ENCODE peak calls at places on chromosomes 5 and 9, in four cellular contexts. Q, V, U and G are unnamed samples.

GRCh38 chr5:175878544-175879438 is 7.4 kb downstream of the CPLX2 start:
- DNase-seq in Q (no peak), U (no peak), V (no peak), G (no peak)

GRCh38 chr9:22111176-22111870 is 102.2 kb upstream of the CDKN2B start:
- DNase-seq in U (no peak), V (no peak), Q (no peak), G (no peak)

GRCh38 chr9:136644593-136645342 is 17.9 kb upstream of the EGFL7 start:
- DNase-seq in Q (peak), V (no peak), U (no peak), G (peak)

GRCh38 chr5:102792705-102793104 is 37.6 kb downstream of the PAM start:
- DNase-seq in U (peak), V (no peak), Q (no peak), G (peak)

GRCh38 chr9:115118471-115119156 is 657 bp upstream of the TNC start:
- DNase-seq in U (peak), V (no peak), Q (peak), G (no peak)

GRCh38 chr5:126004636-126005035 is 418.6 kb upstream of the GRAMD2B start:
- DNase-seq in Q (no peak), U (no peak), V (no peak), G (no peak)

GRCh38 chr9:90007516-90008430 is 403.0 kb downstream of the GADD45G start:
- DNase-seq in V (no peak), U (no peak), Q (no peak), G (no peak)

GRCh38 chr9:98609646-98610045 is 99.1 kb downstream of the GABBR2 start:
- DNase-seq in Q (no peak), U (no peak), V (no peak), G (no peak)

GRCh38 chr5:91690921-91691320 is 307.8 kb upstream of the ARRDC3 start:
- DNase-seq in Q (no peak), U (no peak), V (no peak), G (no peak)

GRCh38 chr5:6090079-6090654 is 288.2 kb downstream of the MED10 start:
- DNase-seq in V (no peak), Q (no peak), U (no peak), G (no peak)

GRCh38 chr9:99823392-99824377 is 2.0 kb downstream of the NR4A3 start:
- DNase-seq in V (no peak), Q (peak), U (peak), G (no peak)

GRCh38 chr5:174157048-174157447 is 111.5 kb downstream of the NSG2 start:
- DNase-seq in Q (no peak), V (no peak), U (no peak), G (no peak)

GRCh38 chr5:159161361-159162214 is 47.8 kb downstream of the RNF145 start:
- DNase-seq in U (no peak), V (no peak), Q (no peak), G (no peak)

GRCh38 chr5:159581502-159582249 is 251.4 kb upstream of the IL12B start:
- DNase-seq in Q (no peak), V (no peak), U (peak), G (no peak)

GRCh38 chr5:165497707-165498106 is 1992.3 kb downstream of the MAT2B start:
- DNase-seq in Q (peak), V (no peak), U (peak), G (no peak)
- TF ChIP-seq PBX3 in Q (no peak), V (no peak), U (no peak), G (no peak)

GRCh38 chr9:76603448-76603895 is 144.5 kb downstream of the GCNT1 start:
- DNase-seq in V (no peak), Q (no peak), U (no peak), G (no peak)
- TF ChIP-seq PBX3 in V (no peak), Q (no peak), U (no peak), G (no peak)

GRCh38 chr5:132052520-132052919 is 7.9 kb upstream of the IL3 start:
- DNase-seq in U (no peak), Q (no peak), V (no peak), G (no peak)

GRCh38 chr5:132054031-132054696 is 6.3 kb upstream of the IL3 start:
- DNase-seq in V (no peak), U (no peak), Q (no peak), G (no peak)

GRCh38 chr5:132055441-132055807 is 5.0 kb upstream of the IL3 start:
- DNase-seq in V (no peak), U (no peak), Q (no peak), G (no peak)

GRCh38 chr5:132054697-132055440 is 5.6 kb upstream of the IL3 start:
- DNase-seq in U (no peak), Q (no peak), V (no peak), G (no peak)

DNA sequence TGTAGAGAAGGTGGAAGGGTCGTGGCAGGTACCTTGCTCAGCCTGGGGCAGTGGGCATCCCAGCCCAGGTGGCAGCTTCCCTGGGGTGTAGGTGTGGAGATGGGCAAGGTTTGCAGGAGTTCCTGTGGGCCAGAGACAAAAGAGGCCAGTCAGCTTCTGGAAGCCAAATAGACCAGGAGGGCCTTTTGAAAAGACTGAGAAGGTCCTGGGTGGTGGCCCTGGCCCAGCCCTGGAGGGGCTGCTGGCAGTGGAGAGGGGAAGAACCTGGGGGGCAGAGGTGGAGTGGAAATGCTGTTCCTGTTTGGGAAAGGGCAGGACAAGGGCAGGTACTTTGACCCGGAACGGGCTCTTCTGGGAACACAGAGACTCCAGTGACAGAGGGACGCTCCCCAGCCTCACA is 7.0 kb upstream of the IL3 start:
- DNase-seq in U (no peak), V (no peak), Q (no peak), G (no peak)
- TF ChIP-seq PBX3 in U (no peak), V (no peak), Q (no peak), G (no peak)

GRCh38 chr9:23492126-23493002 is 333.7 kb downstream of the ELAVL2 start:
- DNase-seq in U (peak), Q (peak), V (no peak), G (peak)
- TF ChIP-seq PBX3 in U (no peak), Q (no peak), V (no peak), G (no peak)

DNA sequence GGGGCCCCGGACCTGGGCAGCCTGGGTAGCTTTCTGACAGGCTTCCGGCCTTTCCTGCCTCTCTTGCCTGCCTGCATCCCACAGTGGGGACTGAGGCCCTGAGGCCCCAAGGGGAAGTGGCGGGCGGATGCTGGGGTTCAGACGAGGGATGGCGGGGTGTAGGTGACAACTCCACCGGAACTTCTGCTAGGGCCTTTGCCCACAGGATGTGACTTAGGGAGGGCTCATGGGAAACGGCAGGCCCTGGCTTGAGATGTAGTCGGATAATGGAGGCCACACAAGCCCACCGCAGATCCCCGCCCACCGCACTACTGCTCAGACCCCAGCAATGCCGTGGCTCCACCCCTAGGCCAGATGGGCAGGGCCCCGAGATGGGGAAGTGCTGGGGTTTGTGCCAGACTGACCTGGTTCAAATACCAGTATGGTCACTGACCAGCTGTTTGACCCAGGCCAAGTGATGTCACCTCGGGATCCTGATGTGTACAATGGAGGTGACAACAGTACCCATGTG is 2.7 kb upstream of the CDK9 start:
- DNase-seq in Q (no peak), U (no peak), V (peak), G (no peak)
- TF ChIP-seq PBX3 in Q (no peak), U (no peak), V (no peak), G (no peak)

DNA sequence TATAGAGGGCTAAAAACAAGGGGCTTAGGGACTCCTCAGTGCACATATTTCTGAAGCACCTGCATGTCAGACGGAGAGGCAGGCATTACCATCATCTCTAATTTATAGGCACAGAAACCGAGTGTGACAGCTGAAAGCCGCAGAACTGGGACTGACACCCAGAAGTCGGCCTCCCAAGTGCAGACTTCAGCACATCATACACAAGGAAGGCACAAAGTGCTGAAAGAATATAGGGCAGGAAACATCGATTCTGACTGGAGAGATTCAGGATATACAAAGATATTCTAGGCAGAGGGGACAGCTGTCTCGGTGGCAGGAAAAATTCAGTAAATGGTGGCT is 11.2 kb downstream of the MRPS27 start:
- DNase-seq in V (no peak), Q (no peak), U (no peak), G (no peak)
- TF ChIP-seq PBX3 in V (no peak), Q (no peak), U (no peak), G (no peak)

GRCh38 chr5:141758316-141758965 is 76.4 kb upstream of the ARAP3 start:
- DNase-seq in V (no peak), Q (no peak), U (no peak), G (no peak)
- TF ChIP-seq PBX3 in V (no peak), Q (no peak), U (no peak), G (no peak)